ENCODE peak calls at places on chromosome 17, in four cellular contexts. I is NCI-H146, Z is hypothalamus, O is left ventricle myocardium superior. U is an unnamed sample.

GRCh38 chr17:53626286-53626685 is 196.4 kb upstream of the KIF2B start:
- DNase-seq in Z (no peak), I (no peak), O (no peak), U (no peak)

GRCh38 chr17:29390856-29391631 is 881 bp downstream of the TAOK1 start:
- DNase-seq in O (no peak), Z (peak), I (peak), U (no peak)

GRCh38 chr17:28871056-28871579 is 16.3 kb downstream of the ERAL1 start:
- DNase-seq in O (peak), Z (no peak), I (no peak), U (no peak)

GRCh38 chr17:142876-143784 is 5.8 kb downstream of the SCGB1C2 start:
- DNase-seq in O (peak), I (no peak), Z (no peak), U (no peak)

GRCh38 chr17:48311324-48311723 is 118.7 kb downstream of the SKAP1 start:
- DNase-seq in O (no peak), I (no peak), Z (no peak), U (no peak)

GRCh38 chr17:57703273-57703672 is 41.8 kb downstream of the CCDC182 start:
- DNase-seq in I (no peak), O (no peak), Z (no peak), U (no peak)

GRCh38 chr17:2239882-2240430 is 63.6 kb downstream of the SMG6 start:
- DNase-seq in O (peak), I (no peak), Z (no peak), U (no peak)

GRCh38 chr17:58268774-58269556 is 11.8 kb downstream of the MPO start:
- DNase-seq in I (no peak), Z (no peak), O (no peak), U (no peak)

GRCh38 chr17:81084691-81085419 is 49.9 kb downstream of the BAIAP2 start:
- DNase-seq in Z (peak), I (no peak), O (peak), U (no peak)

GRCh38 chr17:10745231-10745630 is 15.4 kb upstream of the TMEM220 start:
- DNase-seq in Z (no peak), O (no peak), I (no peak), U (no peak)

GRCh38 chr17:77126519-77126918 is 14.2 kb upstream of the SEC14L1 start:
- DNase-seq in Z (no peak), O (no peak), I (peak), U (no peak)

GRCh38 chr17:64661731-64661980 is 451 bp downstream of the SMURF2 start:
- DNase-seq in I (no peak), O (no peak), Z (peak), U (no peak)

GRCh38 chr17:17540935-17541639 is 44.9 kb upstream of the RASD1 start:
- DNase-seq in I (no peak), Z (no peak), O (no peak), U (no peak)

GRCh38 chr17:30556374-30557332 is 79.4 kb downstream of the GOSR1 start:
- DNase-seq in I (no peak), O (no peak), Z (no peak), U (no peak)

GRCh38 chr17:55969577-55969976 is 183.7 kb upstream of the ANKFN1 start:
- DNase-seq in Z (no peak), O (no peak), I (no peak), U (no peak)

GRCh38 chr17:16929281-16929680 is 42.6 kb downstream of the TNFRSF13B start:
- DNase-seq in I (no peak), Z (no peak), O (peak), U (no peak)

GRCh38 chr17:51351890-51352289 is 91.5 kb downstream of the UTP18 start:
- DNase-seq in O (peak), I (no peak), Z (no peak), U (no peak)